ENCODE peak calls at places on chromosomes 16 and 17, in five cellular contexts. One of them, this sample, is unnamed.

GRCh38 chr17:58376472-58376921 is 24.5 kb upstream of the SUPT4H1 start:
- DNase-seq in hepatocyte: no peak
- DNase-seq in pancreas: no peak
- DNase-seq in breast epithelium: no peak
- DNase-seq in WERI-Rb-1: no peak
- DNase-seq in this sample: no peak

GRCh38 chr16:24645739-24646645 is 83.5 kb upstream of the TNRC6A start:
- DNase-seq in hepatocyte: peak; percentile 71
- DNase-seq in pancreas: no peak
- DNase-seq in WERI-Rb-1: no peak
- DNase-seq in breast epithelium: no peak
- DNase-seq in this sample: peak; percentile 86

GRCh38 chr17:77696720-77697460 is 261.6 kb upstream of the TNRC6C start:
- DNase-seq in breast epithelium: no peak
- DNase-seq in pancreas: no peak
- DNase-seq in hepatocyte: peak; percentile 22
- DNase-seq in WERI-Rb-1: peak; percentile 87
- DNase-seq in this sample: no peak

GRCh38 chr17:63039899-63040602 is 74.0 kb downstream of the TANC2 start:
- DNase-seq in WERI-Rb-1: no peak
- DNase-seq in hepatocyte: no peak
- DNase-seq in breast epithelium: no peak
- DNase-seq in pancreas: no peak
- DNase-seq in this sample: no peak

GRCh38 chr16:53369921-53370320 is 64.3 kb upstream of the RBL2 start:
- DNase-seq in WERI-Rb-1: no peak
- DNase-seq in pancreas: no peak
- DNase-seq in breast epithelium: no peak
- DNase-seq in hepatocyte: no peak
- DNase-seq in this sample: no peak

GRCh38 chr16:4654387-4654901 is 29.8 kb downstream of the MGRN1 start:
- DNase-seq in breast epithelium: no peak
- DNase-seq in pancreas: no peak
- DNase-seq in WERI-Rb-1: no peak
- DNase-seq in hepatocyte: peak; percentile 46
- DNase-seq in this sample: no peak

GRCh38 chr17:80889231-80889896 is 102.3 kb upstream of the CHMP6 start:
- DNase-seq in breast epithelium: no peak
- DNase-seq in pancreas: peak; percentile 38
- DNase-seq in WERI-Rb-1: no peak
- DNase-seq in hepatocyte: no peak
- DNase-seq in this sample: no peak

GRCh38 chr17:1234455-1234854 is 35.8 kb upstream of the BHLHA9 start:
- DNase-seq in breast epithelium: no peak
- DNase-seq in hepatocyte: no peak
- DNase-seq in pancreas: no peak
- DNase-seq in WERI-Rb-1: no peak
- DNase-seq in this sample: no peak

GRCh38 chr16:78133919-78134318 is 34.5 kb downstream of the WWOX start:
- DNase-seq in WERI-Rb-1: no peak
- DNase-seq in breast epithelium: no peak
- DNase-seq in pancreas: no peak
- DNase-seq in hepatocyte: no peak
- DNase-seq in this sample: no peak

GRCh38 chr16:8109510-8110369 is 480.6 kb downstream of the TMEM114 start:
- DNase-seq in pancreas: no peak
- DNase-seq in hepatocyte: no peak
- DNase-seq in breast epithelium: no peak
- DNase-seq in WERI-Rb-1: no peak
- DNase-seq in this sample: no peak

GRCh38 chr17:12730931-12731521 is 58.3 kb upstream of the ARHGAP44 start:
- DNase-seq in breast epithelium: peak; percentile 70
- DNase-seq in pancreas: peak; percentile 60
- DNase-seq in WERI-Rb-1: no peak
- DNase-seq in hepatocyte: peak; percentile 87
- DNase-seq in this sample: peak; percentile 96

GRCh38 chr16:80369559-80369958 is 171.2 kb upstream of the DYNLRB2 start:
- DNase-seq in WERI-Rb-1: no peak
- DNase-seq in pancreas: no peak
- DNase-seq in hepatocyte: peak; percentile 74
- DNase-seq in breast epithelium: no peak
- DNase-seq in this sample: no peak

GRCh38 chr17:16919663-16920627 is 52.0 kb downstream of the TNFRSF13B start:
- DNase-seq in hepatocyte: no peak
- DNase-seq in pancreas: no peak
- DNase-seq in WERI-Rb-1: no peak
- DNase-seq in breast epithelium: peak; percentile 39
- DNase-seq in this sample: no peak

GRCh38 chr16:11329080-11329491 is 16.2 kb upstream of the RMI2 start:
- DNase-seq in WERI-Rb-1: no peak
- DNase-seq in breast epithelium: no peak
- DNase-seq in hepatocyte: no peak
- DNase-seq in pancreas: no peak
- DNase-seq in this sample: no peak

GRCh38 chr17:10557422-10557821 is 8.0 kb upstream of the MYH2 start:
- DNase-seq in breast epithelium: no peak
- DNase-seq in hepatocyte: no peak
- DNase-seq in WERI-Rb-1: no peak
- DNase-seq in pancreas: no peak
- DNase-seq in this sample: no peak

GRCh38 chr16:67240506-67240905 is 6.8 kb downstream of the FHOD1 start:
- DNase-seq in WERI-Rb-1: no peak
- DNase-seq in pancreas: peak; percentile 24
- DNase-seq in breast epithelium: no peak
- DNase-seq in hepatocyte: no peak
- DNase-seq in this sample: no peak

GRCh38 chr17:67223924-67224323 is 21.1 kb downstream of the HELZ start:
- DNase-seq in pancreas: no peak
- DNase-seq in hepatocyte: no peak
- DNase-seq in breast epithelium: no peak
- DNase-seq in WERI-Rb-1: peak; percentile 47
- DNase-seq in this sample: no peak

GRCh38 chr16:79066621-79067020 is 533.9 kb downstream of the MAF start:
- DNase-seq in pancreas: no peak
- DNase-seq in breast epithelium: no peak
- DNase-seq in hepatocyte: no peak
- DNase-seq in WERI-Rb-1: no peak
- DNase-seq in this sample: no peak

GRCh38 chr16:29910819-29911675 is 10.8 kb downstream of the ASPHD1 start:
- DNase-seq in hepatocyte: no peak
- DNase-seq in pancreas: no peak
- DNase-seq in WERI-Rb-1: no peak
- DNase-seq in breast epithelium: no peak
- DNase-seq in this sample: no peak

GRCh38 chr17:83008526-83008925 is 70.9 kb upstream of the METRNL start:
- DNase-seq in breast epithelium: no peak
- DNase-seq in hepatocyte: no peak
- DNase-seq in pancreas: no peak
- DNase-seq in WERI-Rb-1: no peak
- DNase-seq in this sample: no peak

GRCh38 chr17:62625870-62626200 is 1.6 kb upstream of the MRC2 start:
- DNase-seq in pancreas: no peak
- DNase-seq in WERI-Rb-1: peak; percentile 92
- DNase-seq in hepatocyte: peak; percentile 59
- DNase-seq in breast epithelium: no peak
- DNase-seq in this sample: peak; percentile 59

GRCh38 chr17:5282639-5283217 is 644 bp downstream of the RABEP1 start:
- DNase-seq in pancreas: peak; percentile 62
- DNase-seq in WERI-Rb-1: peak; percentile 36
- DNase-seq in breast epithelium: no peak
- DNase-seq in hepatocyte: no peak
- DNase-seq in this sample: peak; percentile 68

GRCh38 chr17:67467500-67468481 is 90.7 kb downstream of the PITPNC1 start:
- DNase-seq in pancreas: no peak
- DNase-seq in WERI-Rb-1: no peak
- DNase-seq in breast epithelium: no peak
- DNase-seq in hepatocyte: no peak
- DNase-seq in this sample: no peak

GRCh38 chr16:12703935-12704334 is 99.8 kb downstream of the CPPED1 start:
- DNase-seq in pancreas: no peak
- DNase-seq in hepatocyte: no peak
- DNase-seq in WERI-Rb-1: no peak
- DNase-seq in breast epithelium: no peak
- DNase-seq in this sample: no peak

GRCh38 chr16:88633684-88634140 is 4.7 kb upstream of the IL17C start:
- DNase-seq in WERI-Rb-1: peak; percentile 22
- DNase-seq in hepatocyte: peak; percentile 69
- DNase-seq in breast epithelium: no peak
- DNase-seq in pancreas: peak; percentile 74
- DNase-seq in this sample: no peak

GRCh38 chr16:88634141-88634993 is 4.0 kb upstream of the IL17C start:
- DNase-seq in pancreas: peak; percentile 74
- DNase-seq in hepatocyte: peak; percentile 75
- DNase-seq in breast epithelium: no peak
- DNase-seq in WERI-Rb-1: no peak
- DNase-seq in this sample: peak; percentile 17

GRCh38 chr16:88635671-88636070 is 2.7 kb upstream of the IL17C start:
- DNase-seq in WERI-Rb-1: no peak
- DNase-seq in pancreas: no peak
- DNase-seq in hepatocyte: no peak
- DNase-seq in breast epithelium: no peak
- DNase-seq in this sample: no peak

GRCh38 chr16:88636488-88637265 is 1.7 kb upstream of the IL17C start:
- DNase-seq in breast epithelium: no peak
- DNase-seq in WERI-Rb-1: no peak
- DNase-seq in hepatocyte: no peak
- DNase-seq in pancreas: peak; percentile 51
- DNase-seq in this sample: no peak

DNA sequence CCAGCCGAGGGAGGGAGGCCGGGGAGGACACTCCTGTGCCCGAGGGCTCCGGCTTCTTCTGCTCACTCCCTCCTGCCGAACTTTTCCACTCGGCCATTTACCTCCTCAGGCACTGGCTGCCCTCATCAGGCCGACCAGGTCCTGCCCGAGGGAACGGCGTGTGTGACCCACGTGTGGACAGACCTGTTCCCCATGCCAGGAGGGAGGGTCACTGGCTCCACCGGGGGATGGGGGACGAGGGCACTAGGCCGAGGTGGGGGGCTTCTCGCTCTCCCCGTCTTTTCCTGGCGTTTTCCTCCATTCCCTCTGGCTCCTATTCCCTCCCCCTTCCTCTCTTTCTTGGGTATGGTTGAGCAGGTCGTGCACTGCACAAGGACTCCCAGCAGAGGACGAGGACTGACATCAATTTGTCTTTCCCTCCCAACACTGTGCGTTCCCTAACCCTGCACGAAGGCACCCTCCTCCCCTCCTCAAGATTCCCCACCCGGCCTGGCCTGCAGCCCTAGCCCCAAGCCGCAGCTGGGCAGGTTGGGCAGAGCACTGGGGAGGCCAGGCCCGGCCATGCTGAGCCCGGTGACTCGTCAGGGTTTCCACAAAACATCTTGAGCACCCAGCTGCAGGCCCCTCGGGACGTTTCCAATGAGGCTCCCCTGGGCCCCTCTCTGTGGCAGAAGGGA is 3.2 kb upstream of the IL17C start:
- DNase-seq in WERI-Rb-1: no peak
- DNase-seq in breast epithelium: no peak
- DNase-seq in pancreas: peak; percentile 79
- DNase-seq in hepatocyte: no peak
- DNase-seq in this sample: no peak
- H3K27me3 ChIP-seq in WERI-Rb-1: no peaks in the 10 kb centered on the region
- H3K27me3 ChIP-seq in breast epithelium: peaks cover 34% of the 10 kb centered on the region
- H3K27me3 ChIP-seq in pancreas: no peaks in the 10 kb centered on the region
- H3K27me3 ChIP-seq in hepatocyte: peaks cover 9% of the 10 kb centered on the region
- H3K27me3 ChIP-seq in this sample: no peaks in the 10 kb centered on the region

GRCh38 chr16:88536971-88537751 is 33.0 kb upstream of the ZC3H18 start:
- DNase-seq in breast epithelium: no peak
- DNase-seq in WERI-Rb-1: no peak
- DNase-seq in pancreas: peak; percentile 84
- DNase-seq in hepatocyte: no peak
- DNase-seq in this sample: no peak
- TF ChIP-seq CTCF in breast epithelium: no peak
- TF ChIP-seq CTCF in WERI-Rb-1: no peak
- TF ChIP-seq CTCF in pancreas: no peak
- TF ChIP-seq CTCF in hepatocyte: no peak
- TF ChIP-seq CTCF in this sample: no peak

GRCh38 chr17:81926451-81927144 is 937 bp downstream of the MAFG start:
- DNase-seq in WERI-Rb-1: peak; percentile 71
- DNase-seq in hepatocyte: peak; percentile 91
- DNase-seq in breast epithelium: peak; percentile 81
- DNase-seq in pancreas: peak; percentile 92
- DNase-seq in this sample: peak; percentile 33

GRCh38 chr17:81923302-81924260 is 4.0 kb downstream of the MAFG start:
- DNase-seq in WERI-Rb-1: peak; percentile 87
- DNase-seq in breast epithelium: no peak
- DNase-seq in hepatocyte: peak; percentile 93
- DNase-seq in pancreas: peak; percentile 84
- DNase-seq in this sample: no peak

GRCh38 chr17:81925860-81926450 is 1.6 kb downstream of the MAFG start:
- DNase-seq in pancreas: no peak
- DNase-seq in WERI-Rb-1: no peak
- DNase-seq in breast epithelium: no peak
- DNase-seq in hepatocyte: no peak
- DNase-seq in this sample: no peak

GRCh38 chr17:81922566-81923301 is 4.8 kb upstream of the SIRT7 start:
- DNase-seq in WERI-Rb-1: no peak
- DNase-seq in pancreas: peak; percentile 69
- DNase-seq in breast epithelium: no peak
- DNase-seq in hepatocyte: no peak
- DNase-seq in this sample: no peak

DNA sequence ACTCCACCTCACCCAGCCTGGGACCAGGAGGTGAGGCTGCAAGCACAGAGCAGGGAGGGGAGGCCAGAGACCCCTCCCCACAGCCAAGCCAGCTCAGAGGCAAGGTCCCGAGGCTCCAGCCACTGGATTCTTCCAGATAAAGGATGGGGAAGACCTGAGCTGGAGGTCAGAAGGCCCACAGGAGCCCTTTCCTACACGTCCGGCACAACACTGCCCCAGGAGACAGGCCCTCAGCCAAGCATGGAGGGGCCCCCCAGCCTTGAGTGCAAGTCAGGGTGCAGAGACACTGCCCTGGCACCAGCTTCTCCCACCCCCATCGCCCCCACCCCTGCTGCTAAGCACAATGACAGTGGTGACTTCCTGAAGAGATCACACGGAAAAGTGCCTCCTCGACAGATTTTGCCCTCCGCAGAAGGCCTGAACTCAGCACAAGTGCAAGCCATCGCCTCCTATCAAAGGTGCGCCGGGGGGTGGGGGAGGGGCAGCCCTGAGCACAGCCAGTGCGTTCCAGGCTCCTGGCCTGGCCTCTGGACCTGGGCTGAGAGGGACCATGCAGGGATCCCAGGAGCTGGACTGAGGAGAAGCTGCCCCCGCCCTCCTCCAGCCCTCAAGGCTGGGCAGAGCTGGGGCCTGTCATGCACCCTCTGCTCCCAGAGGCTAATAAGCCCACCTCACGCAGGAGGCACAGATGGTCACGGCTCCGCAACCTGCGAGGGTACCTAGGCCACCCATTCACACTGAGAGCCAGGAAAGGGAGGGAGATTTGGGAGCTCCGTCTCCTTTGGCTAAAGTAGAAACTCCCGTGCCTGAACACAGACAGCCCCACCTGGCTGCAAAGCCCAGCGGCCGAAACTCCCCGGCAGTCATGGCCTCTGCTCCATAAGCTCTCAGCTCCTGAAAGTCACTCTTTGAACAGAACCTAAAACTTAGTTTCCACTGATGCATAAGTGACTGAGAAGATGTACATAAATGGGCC is 2.7 kb downstream of the MAFG start:
- DNase-seq in hepatocyte: peak; percentile 76
- DNase-seq in WERI-Rb-1: peak; percentile 53
- DNase-seq in pancreas: peak; percentile 63
- DNase-seq in breast epithelium: no peak
- DNase-seq in this sample: no peak
- H3K4me3 ChIP-seq in hepatocyte: no peak overlapping the region
- H3K4me3 ChIP-seq in WERI-Rb-1: no peak overlapping the region
- H3K4me3 ChIP-seq in pancreas: no peak overlapping the region
- H3K4me3 ChIP-seq in breast epithelium: no peak overlapping the region
- H3K4me3 ChIP-seq in this sample: no peak overlapping the region

GRCh38 chr16:86682219-86682904 is 104.0 kb downstream of the FOXL1 start:
- DNase-seq in pancreas: no peak
- DNase-seq in hepatocyte: no peak
- DNase-seq in WERI-Rb-1: no peak
- DNase-seq in breast epithelium: no peak
- DNase-seq in this sample: peak; percentile 71
- H3K27me3 ChIP-seq in pancreas: no peaks in the 10 kb centered on the region
- H3K27me3 ChIP-seq in hepatocyte: peaks cover 5% of the 10 kb centered on the region
- H3K27me3 ChIP-seq in WERI-Rb-1: no peaks in the 10 kb centered on the region
- H3K27me3 ChIP-seq in breast epithelium: peaks cover 8% of the 10 kb centered on the region
- H3K27me3 ChIP-seq in this sample: no peaks in the 10 kb centered on the region

This sample was measured in ascending aorta.